ENCODE peak calls at places on chromosomes 3 and 15, in seven cellular contexts. U, G, H, B, C, P and J are unnamed samples.

GRCh38 chr15:75058127-75058905 is 34.9 kb downstream of the PPCDC start:
- DNase-seq in G (no peak), B (no peak), H (no peak), U (no peak), P (no peak), C (no peak), J (no peak)

GRCh38 chr3:189849262-189849661 is 218.1 kb downstream of the TP63 start:
- DNase-seq in P (no peak), B (no peak), C (no peak), G (no peak), H (no peak), U (no peak), J (no peak)

GRCh38 chr3:133988631-133989161 is 41.0 kb downstream of the SLCO2A1 start:
- DNase-seq in C (no peak), G (no peak), P (no peak), B (no peak), H (no peak), U (no peak), J (no peak)

GRCh38 chr3:86951343-86951742 is 39.6 kb downstream of the VGLL3 start:
- DNase-seq in G (no peak), P (no peak), H (peak), B (no peak), C (no peak), U (no peak), J (no peak)

GRCh38 chr3:129548566-129548965 is 5.6 kb downstream of the H1-8 start:
- DNase-seq in B (no peak), P (no peak), C (no peak), H (no peak), G (no peak), U (no peak), J (no peak)

GRCh38 chr3:105806361-105806760 is 62.5 kb downstream of the CBLB start:
- DNase-seq in B (peak), C (no peak), H (peak), P (no peak), G (no peak), U (peak), J (no peak)

GRCh38 chr3:179074656-179075055 is 3.0 kb upstream of the ZMAT3 start:
- DNase-seq in C (no peak), P (no peak), U (no peak), B (no peak), G (no peak), H (no peak), J (no peak)

GRCh38 chr3:45688194-45688881 is 858 bp upstream of the SACM1L start:
- DNase-seq in B (peak), P (no peak), G (no peak), C (peak), U (no peak), H (no peak), J (peak)

GRCh38 chr15:99961011-99961441 is 227.8 kb upstream of the LYSMD4 start:
- DNase-seq in U (no peak), B (peak), G (no peak), H (peak), P (no peak), C (no peak), J (no peak)

GRCh38 chr15:51765751-51766150 is 14.4 kb downstream of the TMOD2 start:
- DNase-seq in G (no peak), C (no peak), U (no peak), B (no peak), P (no peak), H (no peak), J (no peak)

GRCh38 chr3:151035072-151035471 is 50.4 kb upstream of the MED12L start:
- DNase-seq in P (no peak), C (no peak), G (no peak), U (no peak), H (no peak), B (no peak), J (no peak)

GRCh38 chr15:57440799-57441198 is 64.5 kb downstream of the CGNL1 start:
- DNase-seq in G (no peak), U (peak), B (no peak), H (peak), C (no peak), P (no peak), J (no peak)

GRCh38 chr15:66294157-66294931 is 976 bp downstream of the DIS3L start:
- DNase-seq in G (peak), H (peak), P (no peak), B (peak), C (no peak), U (peak), J (peak)

GRCh38 chr15:90619939-90620338 is 90.2 kb downstream of the CRTC3 start:
- DNase-seq in H (no peak), C (no peak), U (no peak), P (no peak), B (no peak), G (no peak), J (no peak)

GRCh38 chr3:132038198-132038825 is 3.5 kb upstream of the CPNE4 start:
- DNase-seq in G (peak), P (no peak), B (peak), U (peak), H (peak), C (no peak), J (no peak)

GRCh38 chr3:44914936-44915335 is 40.5 kb downstream of the TGM4 start:
- DNase-seq in G (no peak), B (no peak), P (no peak), C (no peak), H (peak), U (no peak), J (no peak)

GRCh38 chr15:67458449-67458848 is 62.5 kb upstream of the C15orf61 start:
- DNase-seq in H (no peak), P (no peak), B (no peak), G (no peak), C (no peak), U (no peak), J (no peak)

GRCh38 chr15:73941871-73942635 is 15.8 kb downstream of the LOXL1 start:
- DNase-seq in C (no peak), B (no peak), U (peak), G (no peak), P (no peak), H (no peak), J (no peak)

GRCh38 chr15:42547926-42548257 is 701 bp downstream of the LRRC57 start:
- DNase-seq in P (no peak), H (no peak), B (no peak), C (no peak), G (peak), U (peak), J (no peak)

GRCh38 chr15:39869251-39869650 is 50.8 kb downstream of the GPR176 start:
- DNase-seq in B (no peak), H (no peak), U (no peak), C (no peak), G (no peak), P (no peak), J (no peak)

GRCh38 chr3:100740207-100740606 is 30.9 kb downstream of the TFG start:
- DNase-seq in B (no peak), C (no peak), P (no peak), G (no peak), U (no peak), H (no peak), J (no peak)

GRCh38 chr15:75727031-75727531 is 14.4 kb upstream of the CSPG4 start:
- DNase-seq in B (no peak), G (no peak), C (no peak), P (no peak), H (no peak), U (no peak), J (no peak)

GRCh38 chr15:36415643-36416042 is 163.8 kb upstream of the CDIN1 start:
- DNase-seq in U (peak), P (no peak), G (peak), C (no peak), B (no peak), H (peak), J (no peak)

GRCh38 chr3:94936023-94936580 is 873.2 kb downstream of the NSUN3 start:
- DNase-seq in G (no peak), P (no peak), U (no peak), C (no peak), H (no peak), B (no peak), J (no peak)

GRCh38 chr3:120743081-120743365 is 479 bp downstream of the GTF2E1 start:
- DNase-seq in G (no peak), P (no peak), U (peak), C (no peak), H (peak), B (no peak), J (no peak)

GRCh38 chr15:89068325-89068784 is 19.9 kb upstream of the ABHD2 start:
- DNase-seq in G (peak), C (no peak), H (peak), P (no peak), B (peak), U (peak), J (no peak)

GRCh38 chr3:185986201-185986600 is 48.4 kb upstream of the TRA2B start:
- DNase-seq in C (no peak), U (no peak), B (no peak), P (no peak), G (no peak), H (no peak), J (no peak)

GRCh38 chr3:13808576-13808975 is 71.3 kb downstream of the WNT7A start:
- DNase-seq in B (no peak), H (no peak), P (no peak), U (no peak), G (no peak), C (no peak), J (no peak)

GRCh38 chr3:116083686-116084085 is 361.6 kb downstream of the LSAMP start:
- DNase-seq in P (no peak), G (no peak), B (no peak), H (peak), C (no peak), U (peak), J (no peak)

GRCh38 chr3:73141531-73141930 is 80.1 kb downstream of the EBLN2 start:
- DNase-seq in U (no peak), C (no peak), P (no peak), H (no peak), G (peak), B (no peak), J (no peak)

GRCh38 chr3:11091088-11091590 is 63.2 kb upstream of the HRH1 start:
- DNase-seq in B (no peak), G (no peak), C (no peak), U (no peak), P (no peak), H (no peak), J (no peak)

GRCh38 chr3:158105124-158105709 is 1.0 kb downstream of the SHOX2 start:
- DNase-seq in C (no peak), U (peak), G (no peak), B (peak), P (no peak), H (no peak), J (no peak)

GRCh38 chr3:45803252-45803935 is 7.1 kb upstream of the SLC6A20 start:
- DNase-seq in P (no peak), B (no peak), H (no peak), U (no peak), C (no peak), G (no peak), J (no peak)

GRCh38 chr15:87348746-87349145 is 907.8 kb downstream of the NTRK3 start:
- DNase-seq in H (no peak), P (no peak), C (no peak), U (peak), G (no peak), B (no peak), J (no peak)

GRCh38 chr3:27728195-27729087 is 6.3 kb upstream of the EOMES start:
- DNase-seq in P (no peak), B (no peak), U (no peak), H (no peak), G (no peak), C (no peak), J (no peak)

GRCh38 chr15:93985925-93986324 is 245.4 kb upstream of the MCTP2 start:
- DNase-seq in U (no peak), C (no peak), B (no peak), P (no peak), G (no peak), H (no peak), J (no peak)

GRCh38 chr15:78992416-78993256 is 47.8 kb upstream of the CTSH start:
- DNase-seq in C (no peak), U (no peak), G (no peak), B (no peak), H (no peak), P (no peak), J (peak)

GRCh38 chr3:157785071-157785826 is 282.0 kb upstream of the VEPH1 start:
- DNase-seq in U (peak), G (peak), B (no peak), P (no peak), C (no peak), H (peak), J (no peak)